ENCODE peak calls at places on chromosomes 3 and 15, in six cellular contexts. A is NAMALWA; C is right cardiac atrium; Z is tibial artery; N is effector memory CD4-positive, alpha-beta T cell; R is GM23338. H is an unnamed sample.

GRCh38 chr3:99286266-99286845 is 352.0 kb upstream of the COL8A1 start:
- DNase-seq in A (no peak), C (no peak), Z (no peak), N (no peak), R (no peak), H (peak; percentile 7)

GRCh38 chr15:80549191-80549590 is 145.0 kb downstream of the ARNT2 start:
- DNase-seq in A (no peak), C (no peak), Z (no peak), N (no peak), R (no peak), H (peak; percentile 88)

GRCh38 chr3:138890555-138891187 is 55.9 kb upstream of the PIK3CB start:
- DNase-seq in A (peak; percentile 30), C (no peak), Z (no peak), N (no peak), R (no peak), H (no peak)

GRCh38 chr3:12679468-12679867 is 15.6 kb upstream of the RAF1 start:
- DNase-seq in A (no peak), C (no peak), Z (no peak), N (no peak), R (no peak), H (peak; percentile 98)

GRCh38 chr3:157282261-157283191 is 122.6 kb upstream of the CCNL1 start:
- DNase-seq in A (no peak), C (peak; percentile 50), Z (peak; percentile 72), N (no peak), R (no peak), H (peak; percentile 93)

GRCh38 chr15:89442155-89442554 is 54.2 kb downstream of the RHCG start:
- DNase-seq in A (no peak), C (no peak), Z (no peak), N (no peak), R (no peak), H (no peak)

GRCh38 chr3:104460477-104461406 is 906.0 kb upstream of the ALCAM start:
- DNase-seq in A (peak; percentile 19), C (no peak), Z (no peak), N (no peak), R (peak; percentile 84), H (peak; percentile 47)

GRCh38 chr15:40452296-40453090 is 11.7 kb downstream of the BAHD1 start:
- DNase-seq in A (no peak), C (no peak), Z (no peak), N (no peak), R (no peak), H (no peak)

GRCh38 chr3:56826831-56827722 is 25.3 kb upstream of the ARHGEF3 start:
- DNase-seq in A (no peak), C (no peak), Z (no peak), N (no peak), R (no peak), H (peak; percentile 30)

GRCh38 chr15:26890451-26890850 is 23.6 kb downstream of the GABRA5 start:
- DNase-seq in A (no peak), C (no peak), Z (no peak), N (no peak), R (no peak), H (no peak)

GRCh38 chr3:126528800-126529541 is 5.0 kb downstream of the CHST13 start:
- DNase-seq in A (no peak), C (no peak), Z (no peak), N (no peak), R (no peak), H (no peak)

GRCh38 chr3:24197809-24198208 is 252.7 kb downstream of the NR1D2 start:
- DNase-seq in A (no peak), C (no peak), Z (no peak), N (no peak), R (peak; percentile 66), H (peak; percentile 18)

GRCh38 chr15:63344737-63345390 is 36.8 kb downstream of the CA12 start:
- DNase-seq in A (no peak), C (no peak), Z (no peak), N (no peak), R (no peak), H (peak; percentile 73)

GRCh38 chr3:23607184-23607847 is 198.4 kb upstream of the UBE2E1 start:
- DNase-seq in A (no peak), C (no peak), Z (no peak), N (no peak), R (no peak), H (no peak)

GRCh38 chr3:146187334-146187950 is 26.5 kb upstream of the PLOD2 start:
- DNase-seq in A (peak; percentile 28), C (no peak), Z (no peak), N (no peak), R (peak; percentile 60), H (peak; percentile 71)

GRCh38 chr15:46685096-46685495 is 1032.2 kb upstream of the SEMA6D start:
- DNase-seq in A (no peak), C (no peak), Z (no peak), N (no peak), R (no peak), H (no peak)

GRCh38 chr15:34365073-34365825 is 1.7 kb downstream of the LPCAT4 start:
- DNase-seq in A (no peak), C (no peak), Z (no peak), N (no peak), R (peak; percentile 34), H (peak; percentile 3)

GRCh38 chr3:64329037-64329436 is 103.8 kb upstream of the PRICKLE2 start:
- DNase-seq in A (no peak), C (no peak), Z (no peak), N (no peak), R (peak; percentile 57), H (no peak)

GRCh38 chr3:155392138-155392537 is 98.7 kb upstream of the STRIT1 start:
- DNase-seq in A (no peak), C (no peak), Z (no peak), N (no peak), R (no peak), H (no peak)

GRCh38 chr3:171936231-171936841 is 93.2 kb downstream of the TMEM212 start:
- DNase-seq in A (no peak), C (peak; percentile 30), Z (no peak), N (no peak), R (no peak), H (peak; percentile 78)

GRCh38 chr15:44261007-44261706 is 27.4 kb upstream of the GOLM2 start:
- DNase-seq in A (no peak), C (no peak), Z (no peak), N (no peak), R (peak; percentile 84), H (no peak)

GRCh38 chr3:60948488-60948887 is 302.8 kb downstream of the FHIT start:
- DNase-seq in A (peak; percentile 11), C (no peak), Z (no peak), N (no peak), R (peak; percentile 35), H (no peak)

GRCh38 chr3:172256101-172256687 is 192.1 kb downstream of the GHSR start:
- DNase-seq in A (no peak), C (peak; percentile 48), Z (peak; percentile 78), N (no peak), R (no peak), H (no peak)

GRCh38 chr3:179624471-179624870 is 19.9 kb downstream of the NDUFB5 start:
- DNase-seq in A (no peak), C (no peak), Z (no peak), N (no peak), R (no peak), H (peak; percentile 10)

GRCh38 chr15:51067510-51067909 is 27.2 kb downstream of the TNFAIP8L3 start:
- DNase-seq in A (no peak), C (no peak), Z (no peak), N (no peak), R (no peak), H (no peak)

H was measured in ELR.